ENCODE peak calls at places on chromosome 12, in five cellular contexts. W is upper lobe of left lung, X is sigmoid colon, V is SK-N-SH, N is stomach. D is an unnamed sample.

GRCh38 chr12:38905480-38906351 is at the start of gene CPNE8:
- DNase-seq in X (peak; percentile 95), W (peak; percentile 89), V (peak; percentile 55), N (peak; percentile 61), D (peak; percentile 91)

GRCh38 chr12:53128780-53129747 is 25.8 kb downstream of the SOAT2 start:
- DNase-seq in X (no peak), N (no peak), V (no peak), W (no peak), D (no peak)

GRCh38 chr12:16062611-16063010 is 151.5 kb downstream of the DERA start:
- DNase-seq in W (no peak), N (no peak), V (no peak), X (no peak), D (no peak)

GRCh38 chr12:51811203-51811805 is 37.2 kb downstream of the FIGNL2 start:
- DNase-seq in X (no peak), V (no peak), W (no peak), N (no peak), D (no peak)

GRCh38 chr12:19299765-19300164 is 139.5 kb upstream of the AEBP2 start:
- DNase-seq in V (no peak), X (no peak), W (peak; percentile 65), N (no peak), D (no peak)

GRCh38 chr12:32217354-32218310 is 111.0 kb downstream of the BICD1 start:
- DNase-seq in V (no peak), N (no peak), W (peak; percentile 43), X (no peak), D (no peak)

GRCh38 chr12:95218852-95219171 is 1.2 kb downstream of the VEZT start:
- DNase-seq in V (no peak), W (peak; percentile 35), N (no peak), X (no peak), D (no peak)

GRCh38 chr12:120101182-120101581 is 15.4 kb downstream of the RAB35 start:
- DNase-seq in W (no peak), V (peak; percentile 80), X (no peak), N (peak; percentile 46), D (no peak)

GRCh38 chr12:45464699-45465098 is 248.8 kb downstream of the ANO6 start:
- DNase-seq in N (no peak), W (no peak), V (peak; percentile 62), X (no peak), D (no peak)

GRCh38 chr12:14871247-14871646 is 14.4 kb downstream of the MGP start:
- DNase-seq in N (no peak), X (no peak), W (no peak), V (no peak), D (no peak)

GRCh38 chr12:111102062-111102735 is 181.8 kb upstream of the MYL2 start:
- DNase-seq in N (no peak), X (no peak), W (no peak), V (no peak), D (no peak)

GRCh38 chr12:100346660-100347059 is 10.2 kb upstream of the SLC17A8 start:
- DNase-seq in N (no peak), W (no peak), V (no peak), X (no peak), D (no peak)

GRCh38 chr12:54285150-54286041 is 4.9 kb downstream of the HNRNPA1 start:
- DNase-seq in N (no peak), W (no peak), X (no peak), V (no peak), D (no peak)

GRCh38 chr12:110170535-110171185 is 46.5 kb downstream of the IFT81 start:
- DNase-seq in V (no peak), X (no peak), N (no peak), W (no peak), D (no peak)

GRCh38 chr12:54004841-54005530 is 3.8 kb upstream of the HOXC8 start:
- DNase-seq in X (no peak), N (no peak), W (no peak), V (no peak), D (peak; percentile 82)

GRCh38 chr12:109467978-109468676 is 9.0 kb downstream of the KCTD10 start:
- DNase-seq in N (no peak), X (no peak), W (no peak), V (no peak), D (no peak)

GRCh38 chr12:124394462-124395128 is 99.7 kb downstream of the RFLNA start:
- DNase-seq in W (no peak), V (no peak), X (no peak), N (no peak), D (no peak)

GRCh38 chr12:132461526-132461925 is 28.4 kb upstream of the FBRSL1 start:
- DNase-seq in W (no peak), N (no peak), X (no peak), V (no peak), D (no peak)

GRCh38 chr12:109287811-109288469 is 21.1 kb downstream of the FOXN4 start:
- DNase-seq in X (no peak), W (no peak), N (no peak), V (no peak), D (no peak)

GRCh38 chr12:42684171-42685071 is 94.9 kb upstream of the PRICKLE1 start:
- DNase-seq in N (no peak), V (no peak), X (no peak), W (no peak), D (no peak)

GRCh38 chr12:44015333-44015941 is 179.6 kb downstream of the TMEM117 start:
- DNase-seq in N (no peak), X (no peak), V (peak; percentile 23), W (no peak), D (no peak)

GRCh38 chr12:65999564-66000280 is 130.8 kb downstream of the LLPH start:
- DNase-seq in V (no peak), X (no peak), N (no peak), W (no peak), D (no peak)

GRCh38 chr12:78224154-78224553 is 393.5 kb downstream of the NAV3 start:
- DNase-seq in N (no peak), X (no peak), V (no peak), W (no peak), D (no peak)

GRCh38 chr12:63415357-63415756 is 252.9 kb downstream of the DPY19L2 start:
- DNase-seq in X (no peak), W (no peak), V (no peak), N (no peak), D (no peak)

GRCh38 chr12:71562681-71563595 is 100.7 kb downstream of the ZFC3H1 start:
- DNase-seq in V (peak; percentile 60), W (no peak), N (no peak), X (no peak), D (no peak)

GRCh38 chr12:52351196-52352059 is 15.9 kb downstream of the KRT85 start:
- DNase-seq in N (peak; percentile 63), X (no peak), V (no peak), W (no peak), D (no peak)

GRCh38 chr12:6444031-6444430 is 724 bp upstream of the CD27 start:
- DNase-seq in V (no peak), W (no peak), N (no peak), X (peak; percentile 5), D (no peak)

GRCh38 chr12:120286768-120287490 is 4.8 kb downstream of the RNU4-2 start:
- DNase-seq in W (no peak), V (no peak), X (no peak), N (no peak), D (no peak)

GRCh38 chr12:12336049-12336411 is 14.0 kb downstream of the MANSC1 start:
- DNase-seq in N (peak; percentile 42), V (no peak), X (no peak), W (peak; percentile 71), D (no peak)

GRCh38 chr12:105461276-105461975 is 130.9 kb downstream of the C12orf75 start:
- DNase-seq in W (no peak), N (no peak), V (no peak), X (no peak), D (no peak)

GRCh38 chr12:27732281-27732680 is 21.6 kb downstream of the MRPS35 start:
- DNase-seq in V (no peak), W (no peak), X (no peak), N (peak; percentile 32), D (no peak)

GRCh38 chr12:53182836-53183235 is 2.1 kb upstream of the CSAD start:
- DNase-seq in V (no peak), W (no peak), X (no peak), N (no peak), D (no peak)

GRCh38 chr12:203462-204260 is 10.3 kb downstream of the SLC6A12 start:
- DNase-seq in V (peak; percentile 93), W (no peak), N (no peak), X (no peak), D (no peak)

GRCh38 chr12:40351976-40352375 is 127.2 kb downstream of the LRRK2 start:
- DNase-seq in W (no peak), N (no peak), X (no peak), V (no peak), D (no peak)

GRCh38 chr12:107570721-107571120 is 114.9 kb upstream of the PWP1 start:
- DNase-seq in X (no peak), W (no peak), V (peak; percentile 73), N (no peak), D (no peak)

GRCh38 chr12:4312251-4312650 is 8.8 kb upstream of the TIGAR start:
- DNase-seq in N (no peak), W (no peak), V (no peak), X (no peak), D (no peak)

GRCh38 chr12:4302881-4303280 is 18.1 kb upstream of the TIGAR start:
- DNase-seq in V (no peak), X (no peak), N (no peak), W (no peak), D (peak; percentile 19)

GRCh38 chr12:4303750-4304149 is 17.3 kb upstream of the TIGAR start:
- DNase-seq in V (no peak), N (no peak), W (no peak), X (no peak), D (no peak)

GRCh38 chr12:4308334-4308960 is 12.6 kb upstream of the TIGAR start:
- DNase-seq in V (no peak), X (no peak), N (no peak), W (no peak), D (no peak)

GRCh38 chr12:4307593-4308333 is 13.2 kb upstream of the TIGAR start:
- DNase-seq in X (peak; percentile 89), N (peak; percentile 77), V (peak; percentile 84), W (peak; percentile 75), D (no peak)
- H3K27ac ChIP-seq in X (peak overlapping the region; percentile 10), N (peak overlapping the region; percentile 52), V (no peak overlapping the region), W (no peak overlapping the region), D (no peak overlapping the region)

GRCh38 chr12:1776139-1776975 is 44.0 kb upstream of the LRTM2 start:
- DNase-seq in W (no peak), V (peak; percentile 44), X (no peak), N (no peak), D (no peak)
- TF ChIP-seq POLR2AphosphoS5 in W (no peak), V (peak; percentile 52), X (no peak), N (no peak), D (no peak)

DNA sequence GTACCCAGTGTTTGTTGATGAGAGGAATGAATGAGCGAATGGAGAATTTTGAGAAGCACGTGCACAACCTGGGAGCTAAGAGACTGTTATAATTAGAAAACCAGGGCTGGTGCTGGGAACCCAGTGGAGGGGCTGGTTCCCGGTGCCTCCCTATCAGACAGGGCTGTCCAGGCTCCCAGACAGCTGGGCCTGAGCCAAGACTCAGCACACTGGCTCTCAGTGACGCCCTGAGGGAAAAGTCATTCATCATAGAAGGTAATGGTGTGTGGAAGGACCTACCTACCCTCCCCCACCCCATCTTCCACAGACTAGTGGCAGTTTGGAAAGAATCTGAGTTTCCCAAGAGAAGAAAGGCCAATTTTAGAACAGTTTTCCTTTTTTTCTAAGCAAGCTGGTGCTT is 34.7 kb downstream of the KCNA5 start:
- DNase-seq in V (peak; percentile 55), W (no peak), X (no peak), N (no peak), D (no peak)
- TF ChIP-seq EP300 in V (no peak), W (no peak), X (no peak), N (no peak), D (no peak)

GRCh38 chr12:103680591-103681065 is 93.6 kb downstream of the STAB2 start:
- DNase-seq in N (no peak), W (no peak), X (no peak), V (peak; percentile 72), D (no peak)
- H3K27ac ChIP-seq in N (no peak overlapping the region), W (no peak overlapping the region), X (peak overlapping the region; percentile 50), V (peak overlapping the region; percentile 89), D (no peak overlapping the region)

D was measured in suprapubic skin.